ENCODE peak calls at places on chromosome 3, in ten cellular contexts. D is CD8-positive, alpha-beta memory T cell; H is psoas muscle; L is AML-193; Y is fibroblast of lung; S is cardiac fibroblast; Z is head of caudate nucleus; E is progenitor cell of endocrine pancreas; U is activated CD4-positive, alpha-beta T cell treated with anti-CD3 and anti-CD28 coated beads for 48 hours; O is CD14-positive monocyte. F is an unnamed sample.

GRCh38 chr3:66904816-66905543 is 93.1 kb upstream of the KBTBD8 start:
- DNase-seq in D (no peak), H (no peak), L (peak), Y (no peak), S (no peak), Z (no peak), E (no peak), U (no peak), O (no peak), F (no peak)

GRCh38 chr3:129827765-129828164 is 65.7 kb downstream of the TMCC1 start:
- DNase-seq in D (peak), H (no peak), L (peak), Y (no peak), S (no peak), Z (no peak), E (no peak), U (peak), O (peak), F (no peak)

GRCh38 chr3:192121921-192122320 is 605.4 kb downstream of the FGF12 start:
- DNase-seq in D (no peak), H (no peak), L (no peak), Y (no peak), S (peak), Z (no peak), E (no peak), U (no peak), O (no peak), F (no peak)

GRCh38 chr3:19159966-19160365 is 11.7 kb downstream of the KCNH8 start:
- DNase-seq in D (no peak), H (no peak), L (no peak), Y (no peak), S (no peak), Z (no peak), E (no peak), U (no peak), O (no peak), F (no peak)

GRCh38 chr3:159757341-159758060 is 231.1 kb upstream of the IL12A start:
- DNase-seq in D (no peak), H (no peak), L (no peak), Y (no peak), S (no peak), Z (no peak), E (no peak), U (no peak), O (no peak), F (no peak)

GRCh38 chr3:38247366-38248035 is 18.1 kb upstream of the SLC22A13 start:
- DNase-seq in D (no peak), H (no peak), L (no peak), Y (peak), S (peak), Z (no peak), E (no peak), U (no peak), O (no peak), F (peak)

GRCh38 chr3:37800022-37800493 is 61.6 kb upstream of the CTDSPL start:
- DNase-seq in D (no peak), H (no peak), L (no peak), Y (peak), S (no peak), Z (no peak), E (no peak), U (no peak), O (no peak), F (no peak)

GRCh38 chr3:188003188-188004171 is 150.5 kb upstream of the LPP start:
- DNase-seq in D (no peak), H (no peak), L (no peak), Y (no peak), S (no peak), Z (no peak), E (no peak), U (no peak), O (no peak), F (no peak)

GRCh38 chr3:53161345-53161819 is 373 bp downstream of the PRKCD start:
- DNase-seq in D (no peak), H (peak), L (no peak), Y (no peak), S (peak), Z (no peak), E (no peak), U (peak), O (no peak), F (no peak)

GRCh38 chr3:196179380-196180308 is 31.6 kb downstream of the ZDHHC19 start:
- DNase-seq in D (peak), H (peak), L (peak), Y (peak), S (peak), Z (peak), E (no peak), U (peak), O (peak), F (peak)

GRCh38 chr3:174488527-174488926 is 370.6 kb upstream of the NAALADL2 start:
- DNase-seq in D (no peak), H (no peak), L (no peak), Y (peak), S (peak), Z (no peak), E (no peak), U (no peak), O (no peak), F (no peak)

GRCh38 chr3:69182588-69183299 is 60.3 kb upstream of the LMOD3 start:
- DNase-seq in D (no peak), H (no peak), L (no peak), Y (peak), S (peak), Z (no peak), E (no peak), U (no peak), O (no peak), F (peak)

GRCh38 chr3:30198162-30198561 is 408.2 kb upstream of the TGFBR2 start:
- DNase-seq in D (no peak), H (no peak), L (peak), Y (no peak), S (peak), Z (no peak), E (no peak), U (no peak), O (no peak), F (no peak)

GRCh38 chr3:13767896-13768295 is 112.0 kb downstream of the WNT7A start:
- DNase-seq in D (no peak), H (no peak), L (no peak), Y (no peak), S (no peak), Z (no peak), E (no peak), U (no peak), O (no peak), F (no peak)

GRCh38 chr3:157082305-157082981 is 77.5 kb downstream of the CCNL1 start:
- DNase-seq in D (no peak), H (no peak), L (no peak), Y (peak), S (peak), Z (no peak), E (no peak), U (no peak), O (no peak), F (peak)

GRCh38 chr3:181189556-181189955 is 200.0 kb upstream of the DNAJC19 start:
- DNase-seq in D (no peak), H (no peak), L (no peak), Y (no peak), S (no peak), Z (no peak), E (no peak), U (no peak), O (no peak), F (no peak)

GRCh38 chr3:111803123-111803593 is 55.9 kb upstream of the PHLDB2 start:
- DNase-seq in D (no peak), H (peak), L (no peak), Y (peak), S (peak), Z (no peak), E (no peak), U (no peak), O (no peak), F (peak)

GRCh38 chr3:4067893-4068292 is 235.3 kb upstream of the SETMAR start:
- DNase-seq in D (no peak), H (no peak), L (peak), Y (no peak), S (no peak), Z (no peak), E (no peak), U (no peak), O (no peak), F (no peak)

F was measured in astrocyte of the spinal cord.